ENCODE peak calls at places on chromosome 4, in four cellular contexts. G, E, V and D are unnamed samples.

GRCh38 chr4:7559741-7560376 is 125.1 kb upstream of the PSAPL1 start:
- DNase-seq in G (no peak), E (no peak), V (no peak), D (no peak)

GRCh38 chr4:111991797-111992196 is 153.5 kb upstream of the FAM241A start:
- DNase-seq in G (no peak), E (no peak), V (peak), D (no peak)

GRCh38 chr4:95507147-95507546 is 41.6 kb downstream of the UNC5C start:
- DNase-seq in G (peak), E (no peak), V (no peak), D (peak)

GRCh38 chr4:1862055-1862911 is 6.3 kb upstream of the LETM1 start:
- DNase-seq in G (no peak), E (no peak), V (no peak), D (no peak)

GRCh38 chr4:184671101-184671500 is 21.6 kb downstream of the PRIMPOL start:
- DNase-seq in G (no peak), E (no peak), V (no peak), D (no peak)

GRCh38 chr4:16498978-16499377 is 272.7 kb upstream of the TAPT1 start:
- DNase-seq in G (no peak), E (no peak), V (no peak), D (no peak)

GRCh38 chr4:40874331-40874730 is 124.6 kb downstream of the NSUN7 start:
- DNase-seq in G (peak), E (no peak), V (no peak), D (no peak)

GRCh38 chr4:112060212-112060611 is 85.0 kb upstream of the FAM241A start:
- DNase-seq in G (peak), E (peak), V (peak), D (no peak)

GRCh38 chr4:186719925-186720694 is 3.5 kb downstream of the FAT1 start:
- DNase-seq in G (peak), E (no peak), V (no peak), D (peak)

GRCh38 chr4:126991965-126992364 is 640.8 kb upstream of the INTU start:
- DNase-seq in G (no peak), E (no peak), V (peak), D (no peak)

GRCh38 chr4:87011340-87012034 is 76.7 kb downstream of the AFF1 start:
- DNase-seq in G (peak), E (no peak), V (peak), D (peak)

GRCh38 chr4:56374956-56375355 is 12.3 kb downstream of the AASDH start:
- DNase-seq in G (no peak), E (no peak), V (no peak), D (no peak)

GRCh38 chr4:146033149-146033548 is 94.5 kb upstream of the ZNF827 start:
- DNase-seq in G (peak), E (no peak), V (no peak), D (no peak)

GRCh38 chr4:123783936-123784335 is 387.3 kb downstream of the SPRY1 start:
- DNase-seq in G (no peak), E (no peak), V (peak), D (no peak)

GRCh38 chr4:6359536-6360308 is 90.1 kb downstream of the WFS1 start:
- DNase-seq in G (no peak), E (no peak), V (no peak), D (no peak)

GRCh38 chr4:159289682-159290081 is 186.8 kb downstream of the RAPGEF2 start:
- DNase-seq in G (no peak), E (no peak), V (no peak), D (no peak)

GRCh38 chr4:150337709-150338108 is 244.2 kb upstream of the MAB21L2 start:
- DNase-seq in G (no peak), E (no peak), V (peak), D (peak)

GRCh38 chr4:77795339-77795738 is 23.8 kb downstream of the CNOT6L start:
- DNase-seq in G (no peak), E (no peak), V (no peak), D (no peak)

GRCh38 chr4:113368056-113368455 is 318.6 kb downstream of the ANK2 start:
- DNase-seq in G (no peak), E (no peak), V (peak), D (no peak)

DNA sequence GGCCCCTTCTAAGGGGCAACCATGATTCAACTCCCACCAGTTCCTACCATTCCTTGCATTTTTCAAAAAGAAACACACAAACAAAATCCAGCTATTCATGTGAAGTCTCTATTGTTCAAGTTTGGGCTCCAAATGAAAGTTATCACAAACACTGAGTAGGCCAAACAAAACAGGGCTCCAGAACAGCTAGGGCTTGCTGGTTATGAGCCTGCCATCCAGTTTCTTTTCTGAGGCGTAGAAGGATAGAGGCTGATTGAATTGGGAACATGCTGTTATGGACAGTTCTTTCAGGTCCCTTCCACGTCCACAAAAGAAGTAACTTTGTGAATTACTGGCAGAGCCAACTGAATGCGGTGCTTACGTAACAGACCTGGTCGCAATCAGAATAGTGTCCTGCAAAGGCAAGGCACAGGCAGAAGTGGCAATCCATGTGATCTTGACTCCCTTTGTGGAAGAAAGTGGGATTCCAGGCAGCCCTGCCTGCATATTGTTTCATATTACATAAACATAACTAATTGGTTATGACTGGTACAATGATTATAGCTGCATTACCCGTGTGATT is 244.5 kb downstream of the SCFD2 start:
- DNase-seq in G (no peak), E (no peak), V (no peak), D (no peak)
- H3K27ac ChIP-seq in G (no peak), E (peak), V (no peak), D (no peak)

DNA sequence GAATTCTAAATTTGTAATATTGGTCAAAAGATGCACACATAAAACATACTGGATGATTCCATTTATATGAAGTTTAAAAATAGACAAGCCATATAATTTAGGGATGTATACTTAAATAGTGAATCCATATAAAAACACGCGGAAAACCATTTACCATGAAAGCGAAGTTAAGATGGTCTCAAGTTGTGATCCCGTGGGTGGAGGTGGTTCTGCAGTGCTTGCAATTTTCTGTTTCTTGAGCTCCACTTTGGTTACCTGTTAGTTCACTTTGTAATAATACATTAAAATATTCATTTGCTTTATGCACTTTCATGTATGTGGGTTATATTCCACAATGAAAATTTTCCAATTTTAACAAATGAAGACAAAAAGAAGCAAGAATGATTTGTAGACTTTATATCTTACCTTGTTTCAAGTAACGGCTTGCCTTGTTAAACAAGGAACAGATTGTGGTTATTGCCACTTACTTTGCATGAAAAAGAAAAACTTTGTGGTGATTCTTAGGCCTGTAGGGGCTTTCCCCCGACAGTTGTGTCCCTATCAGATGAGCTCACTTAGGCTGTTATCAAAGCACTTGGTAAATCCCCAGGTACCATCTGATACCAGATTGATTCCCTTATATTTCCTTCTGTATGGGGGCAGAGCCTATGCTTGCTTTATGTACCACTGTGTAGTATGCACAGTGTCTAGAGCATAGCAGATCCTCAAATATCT is 12.2 kb downstream of the UCP1 start:
- DNase-seq in G (peak), E (no peak), V (no peak), D (no peak)
- H2BK120ac ChIP-seq in G (no peak), E (no peak), V (no peak), D (no peak)

GRCh38 chr4:28233758-28234157 is 1373.1 kb downstream of the STIM2 start:
- DNase-seq in G (no peak), E (no peak), V (no peak), D (no peak)

GRCh38 chr4:28241021-28241420 is 1380.4 kb downstream of the STIM2 start:
- DNase-seq in G (no peak), E (no peak), V (no peak), D (no peak)

DNA sequence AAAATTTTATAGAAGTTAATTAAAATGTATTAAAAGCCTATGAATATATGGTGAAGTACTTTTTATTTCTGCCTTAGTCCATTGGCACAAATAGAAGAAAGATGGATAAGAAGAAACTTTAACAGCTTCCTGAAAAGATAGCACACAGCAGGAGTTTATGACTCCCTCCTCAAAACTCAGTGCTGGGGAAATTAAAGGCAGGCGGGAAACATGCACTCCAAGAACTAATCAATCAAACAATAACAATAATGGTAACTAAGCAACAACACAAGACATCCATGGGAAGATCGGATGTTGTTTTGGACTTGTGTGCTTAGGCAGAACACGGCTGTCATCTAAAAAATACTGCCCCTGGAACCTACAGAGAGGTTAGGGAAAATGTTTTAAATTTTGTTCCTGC is 1378.1 kb downstream of the STIM2 start:
- DNase-seq in G (peak), E (no peak), V (no peak), D (no peak)
- H3K27ac ChIP-seq in G (no peak), E (no peak), V (no peak), D (no peak)

GRCh38 chr4:139873111-139873866 is 207.7 kb downstream of the MGST2 start:
- DNase-seq in G (no peak), E (no peak), V (peak), D (no peak)
- H2BK120ac ChIP-seq in G (no peak), E (no peak), V (peak), D (no peak)

GRCh38 chr4:37882665-37883296 is 8.1 kb upstream of the TBC1D1 start:
- DNase-seq in G (peak), E (no peak), V (no peak), D (no peak)
- H3K27ac ChIP-seq in G (no peak), E (no peak), V (no peak), D (no peak)